ENCODE peak calls at places on chromosomes 3 and 15, in four cellular contexts. I, B, Z and Q are unnamed samples.

GRCh38 chr15:60299452-60300047 is 98.2 kb downstream of the ANXA2 start:
- DNase-seq in I (peak), B (peak), Z (no peak), Q (no peak)

GRCh38 chr3:86793786-86794185 is 197.2 kb downstream of the VGLL3 start:
- DNase-seq in I (peak), B (no peak), Z (no peak), Q (no peak)

GRCh38 chr15:62866366-62866765 is 176.2 kb upstream of the TPM1 start:
- DNase-seq in I (no peak), B (no peak), Z (no peak), Q (no peak)

GRCh38 chr15:79673416-79674123 is 223.2 kb downstream of the MTHFS start:
- DNase-seq in I (peak), B (no peak), Z (no peak), Q (no peak)

GRCh38 chr3:56787784-56788256 is 13.9 kb downstream of the ARHGEF3 start:
- DNase-seq in I (no peak), B (no peak), Z (no peak), Q (no peak)

GRCh38 chr15:50563756-50564155 is 17.3 kb upstream of the USP50 start:
- DNase-seq in I (no peak), B (no peak), Z (no peak), Q (no peak)

GRCh38 chr3:166263460-166263859 is 426.2 kb upstream of the BCHE start:
- DNase-seq in I (no peak), B (no peak), Z (no peak), Q (no peak)

GRCh38 chr15:89423981-89424380 is 72.4 kb downstream of the RHCG start:
- DNase-seq in I (no peak), B (no peak), Z (no peak), Q (no peak)

GRCh38 chr15:99343836-99344551 is 92.7 kb downstream of the LRRC28 start:
- DNase-seq in I (no peak), B (no peak), Z (no peak), Q (no peak)

GRCh38 chr3:31432897-31433678 is 99.6 kb upstream of the STT3B start:
- DNase-seq in I (no peak), B (no peak), Z (no peak), Q (no peak)

GRCh38 chr3:167887096-167887495 is 151.6 kb downstream of the SERPINI1 start:
- DNase-seq in I (no peak), B (no peak), Z (no peak), Q (no peak)

GRCh38 chr3:30440147-30440604 is 166.2 kb upstream of the TGFBR2 start:
- DNase-seq in I (peak), B (no peak), Z (no peak), Q (no peak)

GRCh38 chr15:92625297-92625980 is 30.1 kb downstream of the FAM174B start:
- DNase-seq in I (no peak), B (no peak), Z (no peak), Q (no peak)

GRCh38 chr3:120678331-120678845 is 3.7 kb downstream of the HGD start:
- DNase-seq in I (peak), B (no peak), Z (no peak), Q (no peak)

GRCh38 chr3:63940389-63940757 is 28.2 kb upstream of the SCAANT1 start:
- DNase-seq in I (peak), B (no peak), Z (no peak), Q (no peak)

GRCh38 chr15:78992416-78993256 is 47.8 kb upstream of the CTSH start:
- DNase-seq in I (no peak), B (no peak), Z (peak), Q (no peak)

GRCh38 chr3:129855454-129856419 is 37.8 kb downstream of the TMCC1 start:
- DNase-seq in I (no peak), B (no peak), Z (no peak), Q (no peak)

GRCh38 chr3:114873590-114873989 is 273.5 kb downstream of the ZBTB20 start:
- DNase-seq in I (no peak), B (no peak), Z (no peak), Q (no peak)

GRCh38 chr3:194245975-194246561 is 105.1 kb downstream of the CPN2 start:
- DNase-seq in I (no peak), B (peak), Z (no peak), Q (no peak)
- TF ChIP-seq CTCF in I (no peak), B (no peak), Z (no peak), Q (no peak)

GRCh38 chr3:184741798-184742675 is 30.2 kb upstream of the MAGEF1 start:
- DNase-seq in I (no peak), B (no peak), Z (no peak), Q (no peak)
- TF ChIP-seq CTCF in I (no peak), B (peak), Z (no peak), Q (no peak)

GRCh38 chr3:155404486-155404885 is 111.0 kb upstream of the STRIT1 start:
- DNase-seq in I (no peak), B (no peak), Z (no peak), Q (no peak)
- TF ChIP-seq CTCF in I (no peak), B (no peak), Z (no peak), Q (no peak)

DNA sequence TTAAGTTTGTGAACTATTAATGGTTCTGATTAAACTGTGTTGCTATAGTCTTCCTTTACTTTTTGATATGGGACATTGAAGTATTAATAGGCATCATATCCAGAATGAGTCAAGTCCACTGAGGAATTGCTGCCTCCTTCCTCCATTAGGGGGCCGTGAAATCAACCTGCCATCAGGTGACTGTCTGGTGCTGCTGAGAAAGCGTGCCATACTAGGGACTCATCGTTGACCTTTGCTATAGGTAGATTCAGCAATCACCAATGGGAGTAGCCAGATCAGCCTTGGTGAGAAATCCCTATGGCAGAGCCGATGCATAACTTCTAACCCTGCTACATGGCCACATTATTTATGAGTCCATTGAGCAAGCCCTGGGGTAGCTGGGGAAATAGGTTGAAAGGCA is 30.1 kb upstream of the SLC28A2 start:
- DNase-seq in I (no peak), B (no peak), Z (no peak), Q (no peak)
- TF ChIP-seq CTCF in I (no peak), B (no peak), Z (no peak), Q (no peak)

DNA sequence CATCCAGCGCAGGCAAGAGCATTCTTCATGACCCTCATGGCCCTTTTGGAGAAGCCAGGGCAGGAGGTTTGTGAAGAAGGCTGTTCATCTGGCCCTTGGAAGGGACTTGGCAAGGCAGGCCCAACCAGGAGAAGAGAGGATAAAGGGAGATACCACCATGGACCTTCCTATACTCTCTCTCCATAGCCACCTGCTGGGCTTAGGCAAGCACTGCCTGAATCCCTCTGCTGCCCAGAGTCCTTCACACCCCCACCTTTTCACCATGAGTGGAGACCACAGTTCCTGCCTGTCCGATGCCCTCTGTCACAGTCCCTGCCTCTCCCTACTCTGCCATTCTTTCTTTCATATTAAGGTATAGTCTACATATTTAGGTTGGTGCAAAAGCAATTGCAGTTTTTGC is 10.6 kb upstream of the SFMBT1 start:
- DNase-seq in I (no peak), B (no peak), Z (no peak), Q (no peak)
- TF ChIP-seq CTCF in I (peak), B (no peak), Z (no peak), Q (no peak)